ENCODE peak calls at places on chromosomes 11 and 22, in four cellular contexts. R is NCI-H2081, E is putamen, J is iPS DF 6.9. D is an unnamed sample.

GRCh38 chr11:126115253-126115540 is 52.5 kb upstream of the CDON start:
- DNase-seq in R (peak; percentile 96), E (no peak), J (no peak), D (no peak)

GRCh38 chr22:24466831-24467249 is 28.3 kb upstream of the UPB1 start:
- DNase-seq in R (no peak), E (no peak), J (no peak), D (no peak)

GRCh38 chr11:9758676-9759518 is 95.0 kb downstream of the SWAP70 start:
- DNase-seq in R (peak; percentile 59), E (no peak), J (no peak), D (peak; percentile 85)

GRCh38 chr11:82701847-82702520 is 31.7 kb downstream of the FAM181B start:
- DNase-seq in R (peak; percentile 50), E (peak; percentile 31), J (no peak), D (peak; percentile 69)

GRCh38 chr11:34161812-34162506 is 56.5 kb downstream of the NAT10 start:
- DNase-seq in R (no peak), E (no peak), J (no peak), D (no peak)

GRCh38 chr11:10640308-10640707 is 53.2 kb downstream of the IRAG1 start:
- DNase-seq in R (no peak), E (no peak), J (no peak), D (no peak)

GRCh38 chr11:86151188-86152005 is 82.5 kb upstream of the PICALM start:
- DNase-seq in R (no peak), E (peak; percentile 85), J (no peak), D (no peak)

GRCh38 chr11:45850446-45850845 is 3.2 kb downstream of the CRY2 start:
- DNase-seq in R (no peak), E (no peak), J (no peak), D (no peak)

GRCh38 chr11:68266121-68266891 is 5.5 kb downstream of the C11orf24 start:
- DNase-seq in R (no peak), E (peak; percentile 60), J (no peak), D (no peak)

GRCh38 chr11:124758355-124759267 is 3.5 kb downstream of the ESAM start:
- DNase-seq in R (peak; percentile 70), E (peak; percentile 69), J (peak; percentile 77), D (peak; percentile 66)

GRCh38 chr11:128482512-128483191 is 104.7 kb downstream of the ETS1 start:
- DNase-seq in R (no peak), E (no peak), J (no peak), D (no peak)

GRCh38 chr11:45051621-45052020 is 94.8 kb upstream of the PRDM11 start:
- DNase-seq in R (no peak), E (no peak), J (no peak), D (no peak)

GRCh38 chr11:130409618-130410388 is 18.6 kb downstream of the ADAMTS8 start:
- DNase-seq in R (no peak), E (no peak), J (no peak), D (no peak)